ENCODE peak calls at places on chromosomes 7 and 10, in five cellular contexts. K, I, S, V and U are unnamed samples.

GRCh38 chr10:16929067-16929466 is 111.8 kb upstream of the RSU1 start:
- DNase-seq in K (no peak), I (no peak), S (no peak), V (no peak), U (no peak)

GRCh38 chr10:27100800-27101347 is 580 bp upstream of the ANKRD26 start:
- DNase-seq in K (no peak), I (no peak), S (no peak), V (peak; percentile 2), U (no peak)

GRCh38 chr10:18313146-18313542 is 172.9 kb downstream of the CACNB2 start:
- DNase-seq in K (no peak), I (no peak), S (no peak), V (no peak), U (no peak)

GRCh38 chr10:88707429-88708110 is 1.5 kb downstream of the LIPK start:
- DNase-seq in K (peak; percentile 8), I (no peak), S (no peak), V (peak; percentile 81), U (peak; percentile 67)

GRCh38 chr7:7183833-7184463 is 1.6 kb downstream of the C1GALT1 start:
- DNase-seq in K (peak; percentile 28), I (no peak), S (no peak), V (peak; percentile 24), U (peak; percentile 67)

GRCh38 chr10:126191192-126191591 is 197.1 kb downstream of the ADAM12 start:
- DNase-seq in K (no peak), I (no peak), S (no peak), V (no peak), U (no peak)

GRCh38 chr7:4856336-4857056 is 5.3 kb downstream of the PAPOLB start:
- DNase-seq in K (no peak), I (no peak), S (no peak), V (no peak), U (no peak)

GRCh38 chr7:15334524-15335269 is 227.1 kb downstream of the AGMO start:
- DNase-seq in K (no peak), I (no peak), S (no peak), V (no peak), U (no peak)

GRCh38 chr10:117320050-117320665 is 55.1 kb downstream of the PDZD8 start:
- DNase-seq in K (peak; percentile 19), I (no peak), S (no peak), V (peak; percentile 43), U (peak; percentile 51)

GRCh38 chr10:73655990-73656298 is at the start of gene SYNPO2L:
- DNase-seq in K (no peak), I (no peak), S (no peak), V (no peak), U (no peak)